ENCODE peak calls at places on chromosomes 1 and 21, in six cellular contexts. O is neuronal stem cell, M is H9, F is mesenchymal stem cell, S is H1, W is trophoblast cell. D is an unnamed sample.

GRCh38 chr1:114345930-114346479 is 165.0 kb downstream of the TRIM33 start:
- DNase-seq in O (no peak), M (peak; percentile 77), F (no peak), S (no peak), W (no peak), D (no peak)

GRCh38 chr1:17259233-17259873 is 10.5 kb downstream of the PADI3 start:
- DNase-seq in O (no peak), M (no peak), F (peak; percentile 86), S (no peak), W (no peak), D (peak; percentile 63)

GRCh38 chr1:8020032-8020431 is 6.1 kb downstream of the ERRFI1 start:
- DNase-seq in O (no peak), M (no peak), F (peak; percentile 52), S (no peak), W (peak; percentile 68), D (peak; percentile 59)

GRCh38 chr1:156627313-156627880 is 8.2 kb downstream of the HAPLN2 start:
- DNase-seq in O (no peak), M (peak; percentile 53), F (peak; percentile 74), S (no peak), W (peak; percentile 91), D (peak; percentile 47)

GRCh38 chr21:35220301-35220700 is 171.2 kb upstream of the RUNX1 start:
- DNase-seq in O (no peak), M (no peak), F (no peak), S (no peak), W (no peak), D (no peak)

GRCh38 chr21:14736162-14736561 is 190.0 kb upstream of the SAMSN1 start:
- DNase-seq in O (no peak), M (no peak), F (no peak), S (no peak), W (no peak), D (no peak)

GRCh38 chr1:64679177-64679576 is 65.7 kb upstream of the RAVER2 start:
- DNase-seq in O (no peak), M (no peak), F (no peak), S (no peak), W (no peak), D (no peak)

GRCh38 chr1:176843352-176844297 is 320.9 kb downstream of the ASTN1 start:
- DNase-seq in O (peak; percentile 43), M (no peak), F (peak; percentile 42), S (no peak), W (no peak), D (peak; percentile 41)

GRCh38 chr1:111139234-111139955 is 498 bp downstream of the DRAM2 start:
- DNase-seq in O (peak; percentile 65), M (peak; percentile 47), F (peak; percentile 82), S (peak; percentile 13), W (peak; percentile 70), D (peak; percentile 58)

GRCh38 chr21:29293495-29293894 is 5.2 kb upstream of the BACH1 start:
- DNase-seq in O (no peak), M (no peak), F (no peak), S (no peak), W (no peak), D (no peak)

GRCh38 chr1:54220004-54220811 is 20.2 kb downstream of the MRPL37 start:
- DNase-seq in O (no peak), M (no peak), F (peak; percentile 79), S (no peak), W (no peak), D (peak; percentile 45)

GRCh38 chr21:37435120-37435519 is 68.5 kb downstream of the DYRK1A start:
- DNase-seq in O (peak; percentile 87), M (peak; percentile 79), F (peak; percentile 94), S (peak; percentile 21), W (peak; percentile 35), D (peak; percentile 80)

GRCh38 chr1:6889875-6890480 is 104.7 kb downstream of the CAMTA1 start:
- DNase-seq in O (peak; percentile 20), M (no peak), F (peak; percentile 65), S (no peak), W (peak; percentile 80), D (peak; percentile 68)

GRCh38 chr1:174058639-174059038 is 36.5 kb upstream of the RC3H1 start:
- DNase-seq in O (no peak), M (no peak), F (no peak), S (no peak), W (peak; percentile 13), D (peak; percentile 79)

GRCh38 chr1:145961425-145962156 is 2.8 kb downstream of the ANKRD34A start:
- DNase-seq in O (no peak), M (no peak), F (peak; percentile 53), S (no peak), W (peak; percentile 29), D (no peak)

GRCh38 chr1:159141584-159142518 is 29.6 kb upstream of the CADM3 start:
- DNase-seq in O (peak; percentile 78), M (peak; percentile 40), F (no peak), S (no peak), W (no peak), D (peak; percentile 60)

GRCh38 chr1:210252621-210253041 is 20.0 kb downstream of the SERTAD4 start:
- DNase-seq in O (peak; percentile 41), M (peak; percentile 94), F (peak; percentile 47), S (peak; percentile 68), W (peak; percentile 97), D (no peak)

GRCh38 chr21:46151989-46152938 is 3.1 kb downstream of the FTCD start:
- DNase-seq in O (no peak), M (peak; percentile 24), F (no peak), S (no peak), W (no peak), D (no peak)

GRCh38 chr1:205531191-205532025 is 26.9 kb downstream of the CDK18 start:
- DNase-seq in O (no peak), M (no peak), F (no peak), S (no peak), W (no peak), D (no peak)

DNA sequence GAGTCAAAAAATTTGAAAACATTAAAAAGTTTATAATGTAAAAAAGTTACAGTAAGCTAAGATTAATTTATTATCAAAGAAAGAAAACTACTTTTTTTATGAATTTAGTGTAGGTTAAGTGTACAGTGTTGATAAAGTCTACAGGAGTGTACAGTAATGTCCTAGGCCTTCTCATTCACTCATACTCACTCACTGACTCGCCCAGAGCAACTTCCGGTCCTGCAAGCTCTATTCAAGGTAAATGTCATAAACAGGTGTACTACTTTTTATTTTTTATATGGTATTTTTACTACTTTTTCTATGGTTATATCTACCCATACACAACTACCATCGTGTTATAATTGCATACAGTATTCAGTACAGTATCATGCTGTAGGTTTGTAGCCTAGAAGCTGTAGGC is 49.6 kb downstream of the TBX19 start:
- DNase-seq in O (no peak), M (no peak), F (no peak), S (no peak), W (no peak), D (no peak)
- H4K91ac ChIP-seq in O (no peak overlapping the region), M (no peak overlapping the region), F (no peak overlapping the region), S (no peak overlapping the region), W (no peak overlapping the region), D (no peak overlapping the region)

GRCh38 chr1:91552091-91552490 is 51.4 kb downstream of the CDC7 start:
- DNase-seq in O (no peak), M (no peak), F (peak; percentile 14), S (no peak), W (no peak), D (peak; percentile 43)

GRCh38 chr1:91549041-91549735 is 48.5 kb downstream of the CDC7 start:
- DNase-seq in O (no peak), M (no peak), F (no peak), S (no peak), W (no peak), D (no peak)

GRCh38 chr1:91552596-91552995 is 51.9 kb downstream of the CDC7 start:
- DNase-seq in O (no peak), M (no peak), F (no peak), S (no peak), W (no peak), D (no peak)

GRCh38 chr1:91553196-91553595 is 52.5 kb downstream of the CDC7 start:
- DNase-seq in O (no peak), M (no peak), F (peak; percentile 71), S (no peak), W (peak; percentile 58), D (peak; percentile 80)

DNA sequence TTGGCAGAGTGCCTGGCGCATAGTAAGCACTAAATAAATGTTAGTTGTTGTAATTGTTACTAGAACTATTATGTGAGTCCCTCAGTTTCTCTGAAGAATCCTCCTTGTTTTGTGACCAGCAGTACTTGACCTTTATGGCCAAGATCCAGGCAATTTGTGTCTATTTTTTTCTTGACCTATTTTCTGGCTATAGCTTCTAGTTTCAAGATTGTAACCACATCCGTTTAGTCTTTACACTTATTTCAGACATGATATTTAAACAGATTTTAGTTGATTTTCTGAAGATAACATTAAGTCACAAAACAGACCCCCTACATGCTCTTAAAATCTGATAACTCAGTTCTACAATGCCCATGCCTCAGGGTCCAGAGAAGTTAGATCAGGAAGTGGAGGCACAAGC is 50.3 kb downstream of the CDC7 start:
- DNase-seq in O (no peak), M (no peak), F (no peak), S (no peak), W (no peak), D (no peak)
- H4K91ac ChIP-seq in O (no peak overlapping the region), M (no peak overlapping the region), F (no peak overlapping the region), S (no peak overlapping the region), W (no peak overlapping the region), D (no peak overlapping the region)

DNA sequence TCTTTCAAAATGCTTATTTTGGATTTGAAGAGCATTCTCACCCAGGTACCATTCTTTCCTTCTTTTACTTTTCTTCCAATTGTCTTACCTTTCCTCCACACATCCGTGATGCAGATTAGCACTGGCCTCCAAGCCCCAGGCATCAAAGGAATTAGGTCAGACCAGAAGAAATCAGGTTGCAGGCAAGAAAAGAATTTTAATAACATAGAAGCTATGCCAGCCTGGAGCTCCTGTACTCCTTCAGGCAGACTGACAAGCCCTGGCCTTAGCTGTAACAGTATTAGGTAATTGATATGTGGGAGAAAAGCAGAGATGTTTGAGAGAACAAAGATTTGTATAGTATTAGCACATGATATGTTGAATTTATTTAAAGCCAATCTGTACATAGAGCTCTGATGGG is 390.4 kb upstream of the ADGRL2 start:
- DNase-seq in O (no peak), M (no peak), F (no peak), S (no peak), W (peak; percentile 33), D (no peak)
- H4K91ac ChIP-seq in O (no peak overlapping the region), M (no peak overlapping the region), F (no peak overlapping the region), S (no peak overlapping the region), W (no peak overlapping the region), D (no peak overlapping the region)

DNA sequence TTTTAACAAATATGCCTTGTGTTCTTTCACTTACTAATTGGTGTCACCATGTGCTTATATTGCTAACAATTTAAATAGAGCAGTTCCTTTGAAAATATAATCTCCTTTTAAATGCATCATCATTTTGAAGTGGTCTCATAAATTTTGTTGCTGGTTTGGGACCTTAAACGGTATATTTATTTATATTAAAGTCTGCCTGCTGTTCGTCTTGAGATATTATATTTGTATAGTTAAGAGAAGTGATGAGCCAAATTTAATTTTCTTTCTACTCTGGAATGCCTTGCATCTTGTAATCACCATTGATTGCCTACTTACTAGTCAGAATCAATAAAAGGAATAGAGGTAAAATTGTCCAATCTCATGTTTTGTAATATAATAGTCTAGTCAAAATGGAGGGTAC is 91.6 kb downstream of the NTNG1 start:
- DNase-seq in O (no peak), M (no peak), F (no peak), S (no peak), W (no peak), D (no peak)
- H4K91ac ChIP-seq in O (no peak overlapping the region), M (no peak overlapping the region), F (no peak overlapping the region), S (no peak overlapping the region), W (no peak overlapping the region), D (no peak overlapping the region)

GRCh38 chr21:33040215-33040614 is 14.5 kb downstream of the OLIG2 start:
- DNase-seq in O (no peak), M (no peak), F (no peak), S (no peak), W (no peak), D (no peak)
- H4K91ac ChIP-seq in O (no peak overlapping the region), M (no peak overlapping the region), F (no peak overlapping the region), S (no peak overlapping the region), W (no peak overlapping the region), D (no peak overlapping the region)

GRCh38 chr1:232635778-232636356 is 5.9 kb upstream of the SIPA1L2 start:
- DNase-seq in O (no peak), M (no peak), F (peak; percentile 65), S (no peak), W (peak; percentile 76), D (peak; percentile 70)
- H4K91ac ChIP-seq in O (no peak overlapping the region), M (no peak overlapping the region), F (no peak overlapping the region), S (no peak overlapping the region), W (no peak overlapping the region), D (no peak overlapping the region)